ENCODE peak calls at places on chromosomes 5 and 9, in four cellular contexts. B is germinal center; L is activated CD4-positive, CD25-positive, alpha-beta regulatory T cell; Y is islet precursor cell. A is an unnamed sample.

GRCh38 chr5:146872191-146872590 is 6.4 kb downstream of the PPP2R2B start:
- DNase-seq in B (no peak), L (no peak), Y (no peak), A (no peak)

GRCh38 chr9:10045598-10045997 is 567.2 kb downstream of the PTPRD start:
- DNase-seq in B (no peak), L (no peak), Y (no peak), A (no peak)

GRCh38 chr9:111843971-111844370 is 49.2 kb upstream of the SHOC1 start:
- DNase-seq in B (no peak), L (no peak), Y (no peak), A (no peak)

GRCh38 chr9:83062011-83062652 is 810 bp downstream of the RASEF start:
- DNase-seq in B (no peak), L (no peak), Y (peak), A (no peak)

GRCh38 chr5:75614165-75614564 is 2.9 kb downstream of the ANKDD1B start:
- DNase-seq in B (no peak), L (no peak), Y (no peak), A (no peak)

GRCh38 chr5:56094579-56095361 is 100.0 kb upstream of the IL6ST start:
- DNase-seq in B (no peak), L (no peak), Y (no peak), A (no peak)

GRCh38 chr5:131406997-131407638 is 143.3 kb downstream of the CDC42SE2 start:
- DNase-seq in B (no peak), L (no peak), Y (no peak), A (no peak)

GRCh38 chr5:106780355-106780754 is 890.4 kb downstream of the EFNA5 start:
- DNase-seq in B (no peak), L (no peak), Y (peak), A (no peak)

GRCh38 chr9:137814436-137814835 is 63.1 kb upstream of the CACNA1B start:
- DNase-seq in B (no peak), L (no peak), Y (no peak), A (no peak)

GRCh38 chr5:14268236-14268701 is 125.1 kb downstream of the TRIO start:
- DNase-seq in B (no peak), L (no peak), Y (peak), A (peak)

GRCh38 chr9:105957830-105958229 is 263.5 kb downstream of the TMEM38B start:
- DNase-seq in B (no peak), L (no peak), Y (no peak), A (no peak)

GRCh38 chr5:38724301-38725030 is 121.3 kb upstream of the OSMR start:
- DNase-seq in B (no peak), L (no peak), Y (no peak), A (no peak)

GRCh38 chr5:179327026-179327735 is 18.1 kb downstream of the ADAMTS2 start:
- DNase-seq in B (no peak), L (no peak), Y (no peak), A (peak)

GRCh38 chr9:78314953-78315870 is 18.3 kb downstream of the PSAT1 start:
- DNase-seq in B (no peak), L (no peak), Y (peak), A (no peak)

GRCh38 chr9:107894572-107895261 is 405.1 kb upstream of the KLF4 start:
- DNase-seq in B (no peak), L (no peak), Y (no peak), A (no peak)

GRCh38 chr9:125146247-125146646 is 2.9 kb upstream of the SCAI start:
- DNase-seq in B (no peak), L (no peak), Y (no peak), A (no peak)

GRCh38 chr5:14171621-14172020 is 28.5 kb downstream of the TRIO start:
- DNase-seq in B (no peak), L (no peak), Y (no peak), A (no peak)

GRCh38 chr5:33343661-33344327 is 97.0 kb upstream of the TARS1 start:
- DNase-seq in B (no peak), L (no peak), Y (no peak), A (no peak)

GRCh38 chr5:1938310-1939000 is 55.7 kb upstream of the IRX4 start:
- DNase-seq in B (no peak), L (no peak), Y (no peak), A (no peak)